ENCODE peak calls at places on chromosomes 5 and 9, in seven cellular contexts. One of them, this sample, is unnamed.
A peak's percentile ranks its signal among the peaks of the same experiment; 100 is the strongest.

GRCh38 chr5:170097934-170098333 is 7.8 kb upstream of the FOXI1 start:
- DNase-seq in stimulated activated CD8-positive, alpha-beta memory T cell treated with anti-CD3 and anti-CD28 coated beads, Interleukin-4, amount 100 ng/mL, for 48 hours: no peak
- DNase-seq in heart left ventricle: no peak
- DNase-seq in Calu3: no peak
- DNase-seq in naive B cell: no peak
- DNase-seq in skeletal muscle cell: no peak
- DNase-seq in GM12865: no peak
- DNase-seq in this sample: no peak

GRCh38 chr5:109866051-109866450 is 176.3 kb downstream of the MAN2A1 start:
- DNase-seq in stimulated activated CD8-positive, alpha-beta memory T cell treated with anti-CD3 and anti-CD28 coated beads, Interleukin-4, amount 100 ng/mL, for 48 hours: no peak
- DNase-seq in heart left ventricle: no peak
- DNase-seq in Calu3: no peak
- DNase-seq in naive B cell: no peak
- DNase-seq in skeletal muscle cell: no peak
- DNase-seq in GM12865: no peak
- DNase-seq in this sample: peak; percentile 83

GRCh38 chr5:109853362-109853761 is 163.6 kb downstream of the MAN2A1 start:
- DNase-seq in stimulated activated CD8-positive, alpha-beta memory T cell treated with anti-CD3 and anti-CD28 coated beads, Interleukin-4, amount 100 ng/mL, for 48 hours: no peak
- DNase-seq in heart left ventricle: no peak
- DNase-seq in Calu3: no peak
- DNase-seq in naive B cell: no peak
- DNase-seq in skeletal muscle cell: no peak
- DNase-seq in GM12865: no peak
- DNase-seq in this sample: peak; percentile 22

GRCh38 chr5:88203977-88204735 is 64.5 kb downstream of the TMEM161B start:
- DNase-seq in stimulated activated CD8-positive, alpha-beta memory T cell treated with anti-CD3 and anti-CD28 coated beads, Interleukin-4, amount 100 ng/mL, for 48 hours: peak; percentile 51
- DNase-seq in heart left ventricle: no peak
- DNase-seq in Calu3: no peak
- DNase-seq in naive B cell: no peak
- DNase-seq in skeletal muscle cell: no peak
- DNase-seq in GM12865: no peak
- DNase-seq in this sample: no peak

GRCh38 chr5:1755321-1755949 is 44.2 kb downstream of the MRPL36 start:
- DNase-seq in stimulated activated CD8-positive, alpha-beta memory T cell treated with anti-CD3 and anti-CD28 coated beads, Interleukin-4, amount 100 ng/mL, for 48 hours: no peak
- DNase-seq in heart left ventricle: no peak
- DNase-seq in Calu3: no peak
- DNase-seq in naive B cell: no peak
- DNase-seq in skeletal muscle cell: no peak
- DNase-seq in GM12865: no peak
- DNase-seq in this sample: no peak

GRCh38 chr5:67549947-67550346 is 353.3 kb upstream of the CD180 start:
- DNase-seq in stimulated activated CD8-positive, alpha-beta memory T cell treated with anti-CD3 and anti-CD28 coated beads, Interleukin-4, amount 100 ng/mL, for 48 hours: no peak
- DNase-seq in heart left ventricle: no peak
- DNase-seq in Calu3: no peak
- DNase-seq in naive B cell: no peak
- DNase-seq in skeletal muscle cell: no peak
- DNase-seq in GM12865: no peak
- DNase-seq in this sample: no peak

GRCh38 chr9:14373319-14373632 is 59.3 kb upstream of the NFIB start:
- DNase-seq in stimulated activated CD8-positive, alpha-beta memory T cell treated with anti-CD3 and anti-CD28 coated beads, Interleukin-4, amount 100 ng/mL, for 48 hours: no peak
- DNase-seq in heart left ventricle: no peak
- DNase-seq in Calu3: no peak
- DNase-seq in naive B cell: no peak
- DNase-seq in skeletal muscle cell: no peak
- DNase-seq in GM12865: no peak
- DNase-seq in this sample: no peak

GRCh38 chr5:140710899-140711552 is 10.8 kb downstream of the ZMAT2 start:
- DNase-seq in stimulated activated CD8-positive, alpha-beta memory T cell treated with anti-CD3 and anti-CD28 coated beads, Interleukin-4, amount 100 ng/mL, for 48 hours: peak; percentile 93
- DNase-seq in heart left ventricle: peak; percentile 91
- DNase-seq in Calu3: peak; percentile 97
- DNase-seq in naive B cell: peak; percentile 89
- DNase-seq in skeletal muscle cell: peak; percentile 93
- DNase-seq in GM12865: peak; percentile 97
- DNase-seq in this sample: peak; percentile 90

GRCh38 chr5:142181096-142181495 is 72.5 kb downstream of the NDFIP1 start:
- DNase-seq in stimulated activated CD8-positive, alpha-beta memory T cell treated with anti-CD3 and anti-CD28 coated beads, Interleukin-4, amount 100 ng/mL, for 48 hours: no peak
- DNase-seq in heart left ventricle: no peak
- DNase-seq in Calu3: no peak
- DNase-seq in naive B cell: no peak
- DNase-seq in skeletal muscle cell: no peak
- DNase-seq in GM12865: no peak
- DNase-seq in this sample: no peak

GRCh38 chr5:173742432-173742816 is 126.0 kb upstream of the BOD1 start:
- DNase-seq in stimulated activated CD8-positive, alpha-beta memory T cell treated with anti-CD3 and anti-CD28 coated beads, Interleukin-4, amount 100 ng/mL, for 48 hours: no peak
- DNase-seq in heart left ventricle: no peak
- DNase-seq in Calu3: no peak
- DNase-seq in naive B cell: peak; percentile 30
- DNase-seq in skeletal muscle cell: no peak
- DNase-seq in GM12865: peak; percentile 91
- DNase-seq in this sample: no peak

GRCh38 chr5:26388946-26389345 is 649.4 kb downstream of the CDH9 start:
- DNase-seq in stimulated activated CD8-positive, alpha-beta memory T cell treated with anti-CD3 and anti-CD28 coated beads, Interleukin-4, amount 100 ng/mL, for 48 hours: no peak
- DNase-seq in heart left ventricle: no peak
- DNase-seq in Calu3: no peak
- DNase-seq in naive B cell: no peak
- DNase-seq in skeletal muscle cell: no peak
- DNase-seq in GM12865: no peak
- DNase-seq in this sample: no peak

GRCh38 chr5:13783731-13784130 is 160.8 kb downstream of the DNAH5 start:
- DNase-seq in stimulated activated CD8-positive, alpha-beta memory T cell treated with anti-CD3 and anti-CD28 coated beads, Interleukin-4, amount 100 ng/mL, for 48 hours: no peak
- DNase-seq in heart left ventricle: no peak
- DNase-seq in Calu3: no peak
- DNase-seq in naive B cell: no peak
- DNase-seq in skeletal muscle cell: no peak
- DNase-seq in GM12865: no peak
- DNase-seq in this sample: no peak

GRCh38 chr9:88270398-88270797 is 117.8 kb upstream of the SPIN1 start:
- DNase-seq in stimulated activated CD8-positive, alpha-beta memory T cell treated with anti-CD3 and anti-CD28 coated beads, Interleukin-4, amount 100 ng/mL, for 48 hours: no peak
- DNase-seq in heart left ventricle: no peak
- DNase-seq in Calu3: no peak
- DNase-seq in naive B cell: no peak
- DNase-seq in skeletal muscle cell: no peak
- DNase-seq in GM12865: no peak
- DNase-seq in this sample: peak; percentile 9

GRCh38 chr5:149839761-149840160 is 104.8 kb downstream of the PDE6A start:
- DNase-seq in stimulated activated CD8-positive, alpha-beta memory T cell treated with anti-CD3 and anti-CD28 coated beads, Interleukin-4, amount 100 ng/mL, for 48 hours: no peak
- DNase-seq in heart left ventricle: no peak
- DNase-seq in Calu3: no peak
- DNase-seq in naive B cell: no peak
- DNase-seq in skeletal muscle cell: no peak
- DNase-seq in GM12865: no peak
- DNase-seq in this sample: no peak

GRCh38 chr5:124259017-124259416 is 487.4 kb downstream of the ZNF608 start:
- DNase-seq in stimulated activated CD8-positive, alpha-beta memory T cell treated with anti-CD3 and anti-CD28 coated beads, Interleukin-4, amount 100 ng/mL, for 48 hours: no peak
- DNase-seq in heart left ventricle: no peak
- DNase-seq in Calu3: peak; percentile 70
- DNase-seq in naive B cell: no peak
- DNase-seq in skeletal muscle cell: no peak
- DNase-seq in GM12865: no peak
- DNase-seq in this sample: no peak

GRCh38 chr9:129885018-129885669 is 49.9 kb downstream of the USP20 start:
- DNase-seq in stimulated activated CD8-positive, alpha-beta memory T cell treated with anti-CD3 and anti-CD28 coated beads, Interleukin-4, amount 100 ng/mL, for 48 hours: peak; percentile 69
- DNase-seq in heart left ventricle: peak; percentile 50
- DNase-seq in Calu3: peak; percentile 46
- DNase-seq in naive B cell: peak; percentile 29
- DNase-seq in skeletal muscle cell: no peak
- DNase-seq in GM12865: peak; percentile 76
- DNase-seq in this sample: no peak

GRCh38 chr9:131020388-131020787 is 11.4 kb downstream of the LAMC3 start:
- DNase-seq in stimulated activated CD8-positive, alpha-beta memory T cell treated with anti-CD3 and anti-CD28 coated beads, Interleukin-4, amount 100 ng/mL, for 48 hours: no peak
- DNase-seq in heart left ventricle: no peak
- DNase-seq in Calu3: no peak
- DNase-seq in naive B cell: no peak
- DNase-seq in skeletal muscle cell: peak; percentile 36
- DNase-seq in GM12865: no peak
- DNase-seq in this sample: peak; percentile 12

GRCh38 chr5:148807845-148808244 is 18.6 kb upstream of the ADRB2 start:
- DNase-seq in stimulated activated CD8-positive, alpha-beta memory T cell treated with anti-CD3 and anti-CD28 coated beads, Interleukin-4, amount 100 ng/mL, for 48 hours: no peak
- DNase-seq in heart left ventricle: no peak
- DNase-seq in Calu3: no peak
- DNase-seq in naive B cell: no peak
- DNase-seq in skeletal muscle cell: no peak
- DNase-seq in GM12865: peak; percentile 21
- DNase-seq in this sample: peak; percentile 8

This sample was measured in NCI-H226.